ENCODE peak calls at places on chromosomes 5 and 9, in nine cellular contexts. One of them, this sample, is unnamed.

GRCh38 chr5:40984884-40985283 is 75.6 kb downstream of the C7 start:
- DNase-seq in retinal pigment epithelial cell: no peak
- DNase-seq in PC-9: no peak
- DNase-seq in GM18507: no peak
- DNase-seq in activated effector memory CD4-positive, alpha-beta T cell treated with anti-CD3 and anti-CD28 coated beads, Interleukin-2, amount 50 U/mL, for 16 hours: no peak
- DNase-seq in activated CD4-positive, alpha-beta T cell treated with anti-CD3 and anti-CD28 coated beads for 24 hours: no peak
- DNase-seq in HS-5: peak; percentile 60
- DNase-seq in stimulated activated CD8-positive, alpha-beta memory T cell treated with anti-CD3 and anti-CD28 coated beads, Interleukin-4, amount 100 ng/mL, for 24 hours: no peak
- DNase-seq in iPS DF 19.7: no peak
- DNase-seq in this sample: peak; percentile 60

GRCh38 chr5:171757853-171758535 is 27.6 kb upstream of the SMIM23 start:
- DNase-seq in retinal pigment epithelial cell: peak; percentile 32
- DNase-seq in activated CD4-positive, alpha-beta T cell treated with anti-CD3 and anti-CD28 coated beads for 24 hours: no peak
- DNase-seq in activated effector memory CD4-positive, alpha-beta T cell treated with anti-CD3 and anti-CD28 coated beads, Interleukin-2, amount 50 U/mL, for 16 hours: no peak
- DNase-seq in iPS DF 19.7: no peak
- DNase-seq in PC-9: no peak
- DNase-seq in GM18507: no peak
- DNase-seq in HS-5: peak; percentile 96
- DNase-seq in stimulated activated CD8-positive, alpha-beta memory T cell treated with anti-CD3 and anti-CD28 coated beads, Interleukin-4, amount 100 ng/mL, for 24 hours: no peak
- DNase-seq in this sample: peak; percentile 76

GRCh38 chr5:105034335-105034734 is 1471.7 kb upstream of the NUDT12 start:
- DNase-seq in activated effector memory CD4-positive, alpha-beta T cell treated with anti-CD3 and anti-CD28 coated beads, Interleukin-2, amount 50 U/mL, for 16 hours: no peak
- DNase-seq in PC-9: no peak
- DNase-seq in activated CD4-positive, alpha-beta T cell treated with anti-CD3 and anti-CD28 coated beads for 24 hours: no peak
- DNase-seq in retinal pigment epithelial cell: peak; percentile 17
- DNase-seq in HS-5: no peak
- DNase-seq in GM18507: no peak
- DNase-seq in stimulated activated CD8-positive, alpha-beta memory T cell treated with anti-CD3 and anti-CD28 coated beads, Interleukin-4, amount 100 ng/mL, for 24 hours: no peak
- DNase-seq in iPS DF 19.7: no peak
- DNase-seq in this sample: no peak

GRCh38 chr5:78127875-78128274 is 166.6 kb downstream of the AP3B1 start:
- DNase-seq in GM18507: no peak
- DNase-seq in HS-5: no peak
- DNase-seq in iPS DF 19.7: no peak
- DNase-seq in stimulated activated CD8-positive, alpha-beta memory T cell treated with anti-CD3 and anti-CD28 coated beads, Interleukin-4, amount 100 ng/mL, for 24 hours: no peak
- DNase-seq in retinal pigment epithelial cell: no peak
- DNase-seq in PC-9: no peak
- DNase-seq in activated effector memory CD4-positive, alpha-beta T cell treated with anti-CD3 and anti-CD28 coated beads, Interleukin-2, amount 50 U/mL, for 16 hours: no peak
- DNase-seq in activated CD4-positive, alpha-beta T cell treated with anti-CD3 and anti-CD28 coated beads for 24 hours: no peak
- DNase-seq in this sample: no peak

GRCh38 chr9:20781086-20781485 is 97.0 kb downstream of the FOCAD start:
- DNase-seq in activated effector memory CD4-positive, alpha-beta T cell treated with anti-CD3 and anti-CD28 coated beads, Interleukin-2, amount 50 U/mL, for 16 hours: no peak
- DNase-seq in HS-5: no peak
- DNase-seq in stimulated activated CD8-positive, alpha-beta memory T cell treated with anti-CD3 and anti-CD28 coated beads, Interleukin-4, amount 100 ng/mL, for 24 hours: no peak
- DNase-seq in retinal pigment epithelial cell: no peak
- DNase-seq in GM18507: no peak
- DNase-seq in iPS DF 19.7: no peak
- DNase-seq in PC-9: no peak
- DNase-seq in activated CD4-positive, alpha-beta T cell treated with anti-CD3 and anti-CD28 coated beads for 24 hours: no peak
- DNase-seq in this sample: no peak

GRCh38 chr5:125597338-125597737 is 825.9 kb upstream of the GRAMD2B start:
- DNase-seq in retinal pigment epithelial cell: no peak
- DNase-seq in iPS DF 19.7: no peak
- DNase-seq in activated CD4-positive, alpha-beta T cell treated with anti-CD3 and anti-CD28 coated beads for 24 hours: no peak
- DNase-seq in GM18507: no peak
- DNase-seq in PC-9: no peak
- DNase-seq in HS-5: peak; percentile 52
- DNase-seq in activated effector memory CD4-positive, alpha-beta T cell treated with anti-CD3 and anti-CD28 coated beads, Interleukin-2, amount 50 U/mL, for 16 hours: no peak
- DNase-seq in stimulated activated CD8-positive, alpha-beta memory T cell treated with anti-CD3 and anti-CD28 coated beads, Interleukin-4, amount 100 ng/mL, for 24 hours: no peak
- DNase-seq in this sample: no peak

GRCh38 chr5:131974622-131974955 is 29.1 kb upstream of the MEIKIN start:
- DNase-seq in PC-9: no peak
- DNase-seq in iPS DF 19.7: no peak
- DNase-seq in activated effector memory CD4-positive, alpha-beta T cell treated with anti-CD3 and anti-CD28 coated beads, Interleukin-2, amount 50 U/mL, for 16 hours: no peak
- DNase-seq in stimulated activated CD8-positive, alpha-beta memory T cell treated with anti-CD3 and anti-CD28 coated beads, Interleukin-4, amount 100 ng/mL, for 24 hours: no peak
- DNase-seq in activated CD4-positive, alpha-beta T cell treated with anti-CD3 and anti-CD28 coated beads for 24 hours: no peak
- DNase-seq in retinal pigment epithelial cell: no peak
- DNase-seq in HS-5: no peak
- DNase-seq in GM18507: no peak
- DNase-seq in this sample: no peak

GRCh38 chr5:96976-97640 is 5.1 kb downstream of the PLEKHG4B start:
- DNase-seq in PC-9: no peak
- DNase-seq in retinal pigment epithelial cell: no peak
- DNase-seq in HS-5: no peak
- DNase-seq in GM18507: no peak
- DNase-seq in iPS DF 19.7: no peak
- DNase-seq in activated effector memory CD4-positive, alpha-beta T cell treated with anti-CD3 and anti-CD28 coated beads, Interleukin-2, amount 50 U/mL, for 16 hours: no peak
- DNase-seq in stimulated activated CD8-positive, alpha-beta memory T cell treated with anti-CD3 and anti-CD28 coated beads, Interleukin-4, amount 100 ng/mL, for 24 hours: no peak
- DNase-seq in activated CD4-positive, alpha-beta T cell treated with anti-CD3 and anti-CD28 coated beads for 24 hours: no peak
- DNase-seq in this sample: no peak

GRCh38 chr5:14174235-14174636 is 31.1 kb downstream of the TRIO start:
- DNase-seq in stimulated activated CD8-positive, alpha-beta memory T cell treated with anti-CD3 and anti-CD28 coated beads, Interleukin-4, amount 100 ng/mL, for 24 hours: no peak
- DNase-seq in GM18507: no peak
- DNase-seq in PC-9: no peak
- DNase-seq in activated CD4-positive, alpha-beta T cell treated with anti-CD3 and anti-CD28 coated beads for 24 hours: no peak
- DNase-seq in HS-5: no peak
- DNase-seq in iPS DF 19.7: peak; percentile 57
- DNase-seq in activated effector memory CD4-positive, alpha-beta T cell treated with anti-CD3 and anti-CD28 coated beads, Interleukin-2, amount 50 U/mL, for 16 hours: no peak
- DNase-seq in retinal pigment epithelial cell: no peak
- DNase-seq in this sample: no peak

GRCh38 chr5:144177548-144177947 is 6.9 kb downstream of the KCTD16 start:
- DNase-seq in iPS DF 19.7: no peak
- DNase-seq in HS-5: no peak
- DNase-seq in stimulated activated CD8-positive, alpha-beta memory T cell treated with anti-CD3 and anti-CD28 coated beads, Interleukin-4, amount 100 ng/mL, for 24 hours: no peak
- DNase-seq in GM18507: no peak
- DNase-seq in PC-9: no peak
- DNase-seq in activated effector memory CD4-positive, alpha-beta T cell treated with anti-CD3 and anti-CD28 coated beads, Interleukin-2, amount 50 U/mL, for 16 hours: no peak
- DNase-seq in retinal pigment epithelial cell: no peak
- DNase-seq in activated CD4-positive, alpha-beta T cell treated with anti-CD3 and anti-CD28 coated beads for 24 hours: no peak
- DNase-seq in this sample: no peak

GRCh38 chr5:141516648-141517025 is 27.8 kb downstream of the PCDHGC5 start:
- DNase-seq in PC-9: no peak
- DNase-seq in retinal pigment epithelial cell: no peak
- DNase-seq in activated effector memory CD4-positive, alpha-beta T cell treated with anti-CD3 and anti-CD28 coated beads, Interleukin-2, amount 50 U/mL, for 16 hours: no peak
- DNase-seq in stimulated activated CD8-positive, alpha-beta memory T cell treated with anti-CD3 and anti-CD28 coated beads, Interleukin-4, amount 100 ng/mL, for 24 hours: no peak
- DNase-seq in GM18507: no peak
- DNase-seq in activated CD4-positive, alpha-beta T cell treated with anti-CD3 and anti-CD28 coated beads for 24 hours: no peak
- DNase-seq in HS-5: no peak
- DNase-seq in iPS DF 19.7: no peak
- DNase-seq in this sample: no peak

GRCh38 chr9:469672-470040 is 255.0 kb downstream of the DOCK8 start:
- DNase-seq in activated effector memory CD4-positive, alpha-beta T cell treated with anti-CD3 and anti-CD28 coated beads, Interleukin-2, amount 50 U/mL, for 16 hours: peak; percentile 69
- DNase-seq in PC-9: no peak
- DNase-seq in GM18507: peak; percentile 12
- DNase-seq in activated CD4-positive, alpha-beta T cell treated with anti-CD3 and anti-CD28 coated beads for 24 hours: no peak
- DNase-seq in HS-5: no peak
- DNase-seq in iPS DF 19.7: no peak
- DNase-seq in stimulated activated CD8-positive, alpha-beta memory T cell treated with anti-CD3 and anti-CD28 coated beads, Interleukin-4, amount 100 ng/mL, for 24 hours: peak; percentile 3
- DNase-seq in retinal pigment epithelial cell: no peak
- DNase-seq in this sample: no peak

GRCh38 chr5:120872292-120872691 is 408.2 kb downstream of the PRR16 start:
- DNase-seq in retinal pigment epithelial cell: no peak
- DNase-seq in stimulated activated CD8-positive, alpha-beta memory T cell treated with anti-CD3 and anti-CD28 coated beads, Interleukin-4, amount 100 ng/mL, for 24 hours: no peak
- DNase-seq in HS-5: no peak
- DNase-seq in PC-9: no peak
- DNase-seq in activated CD4-positive, alpha-beta T cell treated with anti-CD3 and anti-CD28 coated beads for 24 hours: no peak
- DNase-seq in GM18507: no peak
- DNase-seq in activated effector memory CD4-positive, alpha-beta T cell treated with anti-CD3 and anti-CD28 coated beads, Interleukin-2, amount 50 U/mL, for 16 hours: no peak
- DNase-seq in iPS DF 19.7: no peak
- DNase-seq in this sample: no peak

GRCh38 chr5:59466271-59466670 is 427.3 kb downstream of the PDE4D start:
- DNase-seq in PC-9: no peak
- DNase-seq in iPS DF 19.7: no peak
- DNase-seq in retinal pigment epithelial cell: no peak
- DNase-seq in activated CD4-positive, alpha-beta T cell treated with anti-CD3 and anti-CD28 coated beads for 24 hours: no peak
- DNase-seq in activated effector memory CD4-positive, alpha-beta T cell treated with anti-CD3 and anti-CD28 coated beads, Interleukin-2, amount 50 U/mL, for 16 hours: no peak
- DNase-seq in GM18507: no peak
- DNase-seq in HS-5: no peak
- DNase-seq in stimulated activated CD8-positive, alpha-beta memory T cell treated with anti-CD3 and anti-CD28 coated beads, Interleukin-4, amount 100 ng/mL, for 24 hours: no peak
- DNase-seq in this sample: no peak

GRCh38 chr9:35723908-35724307 is 8.1 kb downstream of the TLN1 start:
- DNase-seq in HS-5: no peak
- DNase-seq in GM18507: no peak
- DNase-seq in stimulated activated CD8-positive, alpha-beta memory T cell treated with anti-CD3 and anti-CD28 coated beads, Interleukin-4, amount 100 ng/mL, for 24 hours: no peak
- DNase-seq in activated CD4-positive, alpha-beta T cell treated with anti-CD3 and anti-CD28 coated beads for 24 hours: no peak
- DNase-seq in activated effector memory CD4-positive, alpha-beta T cell treated with anti-CD3 and anti-CD28 coated beads, Interleukin-2, amount 50 U/mL, for 16 hours: no peak
- DNase-seq in PC-9: no peak
- DNase-seq in iPS DF 19.7: no peak
- DNase-seq in retinal pigment epithelial cell: no peak
- DNase-seq in this sample: no peak

GRCh38 chr9:19782005-19782404 is 6.8 kb downstream of the SLC24A2 start:
- DNase-seq in activated effector memory CD4-positive, alpha-beta T cell treated with anti-CD3 and anti-CD28 coated beads, Interleukin-2, amount 50 U/mL, for 16 hours: no peak
- DNase-seq in stimulated activated CD8-positive, alpha-beta memory T cell treated with anti-CD3 and anti-CD28 coated beads, Interleukin-4, amount 100 ng/mL, for 24 hours: no peak
- DNase-seq in retinal pigment epithelial cell: no peak
- DNase-seq in GM18507: no peak
- DNase-seq in iPS DF 19.7: no peak
- DNase-seq in HS-5: no peak
- DNase-seq in PC-9: no peak
- DNase-seq in activated CD4-positive, alpha-beta T cell treated with anti-CD3 and anti-CD28 coated beads for 24 hours: no peak
- DNase-seq in this sample: no peak

GRCh38 chr9:80649001-80649420 is 1040.3 kb downstream of the TLE1 start:
- DNase-seq in GM18507: no peak
- DNase-seq in HS-5: peak; percentile 80
- DNase-seq in activated effector memory CD4-positive, alpha-beta T cell treated with anti-CD3 and anti-CD28 coated beads, Interleukin-2, amount 50 U/mL, for 16 hours: no peak
- DNase-seq in activated CD4-positive, alpha-beta T cell treated with anti-CD3 and anti-CD28 coated beads for 24 hours: no peak
- DNase-seq in retinal pigment epithelial cell: peak; percentile 54
- DNase-seq in stimulated activated CD8-positive, alpha-beta memory T cell treated with anti-CD3 and anti-CD28 coated beads, Interleukin-4, amount 100 ng/mL, for 24 hours: no peak
- DNase-seq in PC-9: peak; percentile 14
- DNase-seq in iPS DF 19.7: no peak
- DNase-seq in this sample: peak; percentile 74

GRCh38 chr9:70160672-70161413 is 97.9 kb upstream of the SMC5 start:
- DNase-seq in GM18507: no peak
- DNase-seq in iPS DF 19.7: no peak
- DNase-seq in HS-5: no peak
- DNase-seq in activated effector memory CD4-positive, alpha-beta T cell treated with anti-CD3 and anti-CD28 coated beads, Interleukin-2, amount 50 U/mL, for 16 hours: no peak
- DNase-seq in retinal pigment epithelial cell: no peak
- DNase-seq in PC-9: no peak
- DNase-seq in activated CD4-positive, alpha-beta T cell treated with anti-CD3 and anti-CD28 coated beads for 24 hours: no peak
- DNase-seq in stimulated activated CD8-positive, alpha-beta memory T cell treated with anti-CD3 and anti-CD28 coated beads, Interleukin-4, amount 100 ng/mL, for 24 hours: no peak
- DNase-seq in this sample: no peak

GRCh38 chr5:142757564-142757963 is 12.6 kb upstream of the ARHGAP26 start:
- DNase-seq in GM18507: no peak
- DNase-seq in stimulated activated CD8-positive, alpha-beta memory T cell treated with anti-CD3 and anti-CD28 coated beads, Interleukin-4, amount 100 ng/mL, for 24 hours: no peak
- DNase-seq in HS-5: no peak
- DNase-seq in activated effector memory CD4-positive, alpha-beta T cell treated with anti-CD3 and anti-CD28 coated beads, Interleukin-2, amount 50 U/mL, for 16 hours: no peak
- DNase-seq in PC-9: no peak
- DNase-seq in retinal pigment epithelial cell: no peak
- DNase-seq in activated CD4-positive, alpha-beta T cell treated with anti-CD3 and anti-CD28 coated beads for 24 hours: no peak
- DNase-seq in iPS DF 19.7: no peak
- DNase-seq in this sample: no peak

GRCh38 chr9:78320875-78321496 is 24.1 kb downstream of the PSAT1 start:
- DNase-seq in iPS DF 19.7: no peak
- DNase-seq in HS-5: no peak
- DNase-seq in PC-9: no peak
- DNase-seq in activated CD4-positive, alpha-beta T cell treated with anti-CD3 and anti-CD28 coated beads for 24 hours: no peak
- DNase-seq in retinal pigment epithelial cell: no peak
- DNase-seq in activated effector memory CD4-positive, alpha-beta T cell treated with anti-CD3 and anti-CD28 coated beads, Interleukin-2, amount 50 U/mL, for 16 hours: no peak
- DNase-seq in stimulated activated CD8-positive, alpha-beta memory T cell treated with anti-CD3 and anti-CD28 coated beads, Interleukin-4, amount 100 ng/mL, for 24 hours: no peak
- DNase-seq in GM18507: no peak
- DNase-seq in this sample: no peak

GRCh38 chr9:101409079-101409477 is 10.4 kb downstream of the ZNF189 start:
- DNase-seq in retinal pigment epithelial cell: no peak
- DNase-seq in activated effector memory CD4-positive, alpha-beta T cell treated with anti-CD3 and anti-CD28 coated beads, Interleukin-2, amount 50 U/mL, for 16 hours: no peak
- DNase-seq in iPS DF 19.7: no peak
- DNase-seq in HS-5: no peak
- DNase-seq in activated CD4-positive, alpha-beta T cell treated with anti-CD3 and anti-CD28 coated beads for 24 hours: no peak
- DNase-seq in stimulated activated CD8-positive, alpha-beta memory T cell treated with anti-CD3 and anti-CD28 coated beads, Interleukin-4, amount 100 ng/mL, for 24 hours: no peak
- DNase-seq in GM18507: no peak
- DNase-seq in PC-9: no peak
- DNase-seq in this sample: no peak

GRCh38 chr9:121440265-121440664 is 59.4 kb downstream of the GGTA1 start:
- DNase-seq in activated CD4-positive, alpha-beta T cell treated with anti-CD3 and anti-CD28 coated beads for 24 hours: no peak
- DNase-seq in iPS DF 19.7: no peak
- DNase-seq in GM18507: no peak
- DNase-seq in PC-9: no peak
- DNase-seq in stimulated activated CD8-positive, alpha-beta memory T cell treated with anti-CD3 and anti-CD28 coated beads, Interleukin-4, amount 100 ng/mL, for 24 hours: no peak
- DNase-seq in retinal pigment epithelial cell: no peak
- DNase-seq in activated effector memory CD4-positive, alpha-beta T cell treated with anti-CD3 and anti-CD28 coated beads, Interleukin-2, amount 50 U/mL, for 16 hours: no peak
- DNase-seq in HS-5: no peak
- DNase-seq in this sample: no peak

GRCh38 chr5:52751137-52751536 is 36.6 kb upstream of the ITGA1 start:
- DNase-seq in iPS DF 19.7: no peak
- DNase-seq in stimulated activated CD8-positive, alpha-beta memory T cell treated with anti-CD3 and anti-CD28 coated beads, Interleukin-4, amount 100 ng/mL, for 24 hours: no peak
- DNase-seq in HS-5: no peak
- DNase-seq in GM18507: no peak
- DNase-seq in activated CD4-positive, alpha-beta T cell treated with anti-CD3 and anti-CD28 coated beads for 24 hours: no peak
- DNase-seq in activated effector memory CD4-positive, alpha-beta T cell treated with anti-CD3 and anti-CD28 coated beads, Interleukin-2, amount 50 U/mL, for 16 hours: no peak
- DNase-seq in PC-9: no peak
- DNase-seq in retinal pigment epithelial cell: no peak
- DNase-seq in this sample: no peak

GRCh38 chr9:32378993-32379729 is 5.3 kb upstream of the ACO1 start:
- DNase-seq in activated effector memory CD4-positive, alpha-beta T cell treated with anti-CD3 and anti-CD28 coated beads, Interleukin-2, amount 50 U/mL, for 16 hours: peak; percentile 64
- DNase-seq in activated CD4-positive, alpha-beta T cell treated with anti-CD3 and anti-CD28 coated beads for 24 hours: no peak
- DNase-seq in retinal pigment epithelial cell: no peak
- DNase-seq in GM18507: peak; percentile 40
- DNase-seq in stimulated activated CD8-positive, alpha-beta memory T cell treated with anti-CD3 and anti-CD28 coated beads, Interleukin-4, amount 100 ng/mL, for 24 hours: no peak
- DNase-seq in iPS DF 19.7: peak; percentile 50
- DNase-seq in HS-5: peak; percentile 71
- DNase-seq in PC-9: peak; percentile 35
- DNase-seq in this sample: no peak

GRCh38 chr5:14035859-14036440 is 91.5 kb upstream of the DNAH5 start:
- DNase-seq in PC-9: peak; percentile 94
- DNase-seq in GM18507: no peak
- DNase-seq in activated effector memory CD4-positive, alpha-beta T cell treated with anti-CD3 and anti-CD28 coated beads, Interleukin-2, amount 50 U/mL, for 16 hours: no peak
- DNase-seq in stimulated activated CD8-positive, alpha-beta memory T cell treated with anti-CD3 and anti-CD28 coated beads, Interleukin-4, amount 100 ng/mL, for 24 hours: no peak
- DNase-seq in activated CD4-positive, alpha-beta T cell treated with anti-CD3 and anti-CD28 coated beads for 24 hours: no peak
- DNase-seq in iPS DF 19.7: peak; percentile 83
- DNase-seq in HS-5: peak; percentile 100
- DNase-seq in retinal pigment epithelial cell: peak; percentile 94
- DNase-seq in this sample: peak; percentile 99

GRCh38 chr5:115262405-115263247 is at the start of gene PGGT1B:
- DNase-seq in activated effector memory CD4-positive, alpha-beta T cell treated with anti-CD3 and anti-CD28 coated beads, Interleukin-2, amount 50 U/mL, for 16 hours: peak; percentile 90
- DNase-seq in GM18507: peak; percentile 45
- DNase-seq in HS-5: no peak
- DNase-seq in retinal pigment epithelial cell: no peak
- DNase-seq in iPS DF 19.7: no peak
- DNase-seq in activated CD4-positive, alpha-beta T cell treated with anti-CD3 and anti-CD28 coated beads for 24 hours: peak; percentile 61
- DNase-seq in PC-9: peak; percentile 61
- DNase-seq in stimulated activated CD8-positive, alpha-beta memory T cell treated with anti-CD3 and anti-CD28 coated beads, Interleukin-4, amount 100 ng/mL, for 24 hours: peak; percentile 60
- DNase-seq in this sample: no peak

GRCh38 chr5:178524093-178524882 is 65.9 kb downstream of the COL23A1 start:
- DNase-seq in PC-9: no peak
- DNase-seq in activated CD4-positive, alpha-beta T cell treated with anti-CD3 and anti-CD28 coated beads for 24 hours: no peak
- DNase-seq in stimulated activated CD8-positive, alpha-beta memory T cell treated with anti-CD3 and anti-CD28 coated beads, Interleukin-4, amount 100 ng/mL, for 24 hours: no peak
- DNase-seq in activated effector memory CD4-positive, alpha-beta T cell treated with anti-CD3 and anti-CD28 coated beads, Interleukin-2, amount 50 U/mL, for 16 hours: no peak
- DNase-seq in iPS DF 19.7: no peak
- DNase-seq in HS-5: no peak
- DNase-seq in GM18507: no peak
- DNase-seq in retinal pigment epithelial cell: no peak
- DNase-seq in this sample: no peak

GRCh38 chr5:150137997-150138396 is 17.6 kb downstream of the PDGFRB start:
- DNase-seq in PC-9: no peak
- DNase-seq in iPS DF 19.7: no peak
- DNase-seq in retinal pigment epithelial cell: no peak
- DNase-seq in GM18507: no peak
- DNase-seq in stimulated activated CD8-positive, alpha-beta memory T cell treated with anti-CD3 and anti-CD28 coated beads, Interleukin-4, amount 100 ng/mL, for 24 hours: no peak
- DNase-seq in activated effector memory CD4-positive, alpha-beta T cell treated with anti-CD3 and anti-CD28 coated beads, Interleukin-2, amount 50 U/mL, for 16 hours: no peak
- DNase-seq in HS-5: no peak
- DNase-seq in activated CD4-positive, alpha-beta T cell treated with anti-CD3 and anti-CD28 coated beads for 24 hours: no peak
- DNase-seq in this sample: no peak

GRCh38 chr9:123710299-123710698 is 219.6 kb downstream of the DENND1A start:
- DNase-seq in stimulated activated CD8-positive, alpha-beta memory T cell treated with anti-CD3 and anti-CD28 coated beads, Interleukin-4, amount 100 ng/mL, for 24 hours: no peak
- DNase-seq in activated effector memory CD4-positive, alpha-beta T cell treated with anti-CD3 and anti-CD28 coated beads, Interleukin-2, amount 50 U/mL, for 16 hours: no peak
- DNase-seq in GM18507: no peak
- DNase-seq in activated CD4-positive, alpha-beta T cell treated with anti-CD3 and anti-CD28 coated beads for 24 hours: no peak
- DNase-seq in retinal pigment epithelial cell: no peak
- DNase-seq in iPS DF 19.7: no peak
- DNase-seq in HS-5: peak; percentile 51
- DNase-seq in PC-9: no peak
- DNase-seq in this sample: peak; percentile 90

GRCh38 chr5:76029739-76030138 is 53.4 kb upstream of the SV2C start:
- DNase-seq in activated CD4-positive, alpha-beta T cell treated with anti-CD3 and anti-CD28 coated beads for 24 hours: no peak
- DNase-seq in iPS DF 19.7: no peak
- DNase-seq in retinal pigment epithelial cell: no peak
- DNase-seq in HS-5: no peak
- DNase-seq in PC-9: no peak
- DNase-seq in stimulated activated CD8-positive, alpha-beta memory T cell treated with anti-CD3 and anti-CD28 coated beads, Interleukin-4, amount 100 ng/mL, for 24 hours: no peak
- DNase-seq in GM18507: no peak
- DNase-seq in activated effector memory CD4-positive, alpha-beta T cell treated with anti-CD3 and anti-CD28 coated beads, Interleukin-2, amount 50 U/mL, for 16 hours: no peak
- DNase-seq in this sample: no peak

GRCh38 chr9:95852059-95853032 is 23.1 kb upstream of the ERCC6L2 start:
- DNase-seq in GM18507: peak; percentile 35
- DNase-seq in stimulated activated CD8-positive, alpha-beta memory T cell treated with anti-CD3 and anti-CD28 coated beads, Interleukin-4, amount 100 ng/mL, for 24 hours: no peak
- DNase-seq in PC-9: peak; percentile 11
- DNase-seq in HS-5: no peak
- DNase-seq in activated CD4-positive, alpha-beta T cell treated with anti-CD3 and anti-CD28 coated beads for 24 hours: no peak
- DNase-seq in iPS DF 19.7: no peak
- DNase-seq in activated effector memory CD4-positive, alpha-beta T cell treated with anti-CD3 and anti-CD28 coated beads, Interleukin-2, amount 50 U/mL, for 16 hours: no peak
- DNase-seq in retinal pigment epithelial cell: no peak
- DNase-seq in this sample: no peak